ENCODE peak calls at places on chromosomes 11 and 22, in six cellular contexts. U is hepatocyte, T is lower leg skin, D is AG09309, K is HCT116, R is OCI-LY7. L is an unnamed sample.

GRCh38 chr22:47192651-47193437 is 430.4 kb downstream of the TBC1D22A start:
- DNase-seq in U (no peak), T (no peak), D (no peak), K (peak; percentile 75), R (peak; percentile 55), L (peak; percentile 71)

GRCh38 chr11:86182976-86183584 is 61.5 kb upstream of the EED start:
- DNase-seq in U (peak; percentile 64), T (no peak), D (no peak), K (no peak), R (peak; percentile 11), L (peak; percentile 69)

GRCh38 chr11:96864998-96865397 is 475.2 kb downstream of the JRKL start:
- DNase-seq in U (no peak), T (no peak), D (no peak), K (no peak), R (no peak), L (no peak)

GRCh38 chr22:38314140-38314991 is 2.9 kb downstream of the CSNK1E start:
- DNase-seq in U (peak; percentile 26), T (no peak), D (no peak), K (no peak), R (peak; percentile 76), L (no peak)

GRCh38 chr22:38489142-38489541 is 17.0 kb downstream of the DDX17 start:
- DNase-seq in U (no peak), T (no peak), D (no peak), K (no peak), R (no peak), L (no peak)

GRCh38 chr11:102226702-102227101 is 90.6 kb upstream of the BIRC3 start:
- DNase-seq in U (peak; percentile 10), T (no peak), D (no peak), K (no peak), R (no peak), L (peak; percentile 10)

GRCh38 chr11:9150501-9150900 is 59.1 kb upstream of the SCUBE2 start:
- DNase-seq in U (no peak), T (no peak), D (no peak), K (no peak), R (no peak), L (no peak)

GRCh38 chr11:82869657-82870056 is 30.6 kb downstream of the PRCP start:
- DNase-seq in U (no peak), T (peak; percentile 58), D (no peak), K (no peak), R (no peak), L (no peak)

GRCh38 chr11:129652828-129653227 is 162.8 kb upstream of the TMEM45B start:
- DNase-seq in U (no peak), T (no peak), D (no peak), K (no peak), R (no peak), L (no peak)

GRCh38 chr11:45253640-45254039 is 32.5 kb downstream of the SYT13 start:
- DNase-seq in U (no peak), T (no peak), D (no peak), K (no peak), R (no peak), L (no peak)

GRCh38 chr11:8093931-8094575 is 13.0 kb downstream of the TUB start:
- DNase-seq in U (peak; percentile 39), T (no peak), D (no peak), K (no peak), R (no peak), L (no peak)

GRCh38 chr11:3709977-3710376 is 38.8 kb upstream of the CHRNA10 start:
- DNase-seq in U (no peak), T (no peak), D (no peak), K (no peak), R (no peak), L (no peak)

GRCh38 chr11:3120071-3120792 is 44.9 kb downstream of the OSBPL5 start:
- DNase-seq in U (no peak), T (no peak), D (no peak), K (no peak), R (no peak), L (no peak)

GRCh38 chr22:39297490-39298193 is 21.8 kb downstream of the RPL3 start:
- DNase-seq in U (no peak), T (no peak), D (no peak), K (no peak), R (peak; percentile 60), L (no peak)

GRCh38 chr11:69417211-69418085 is 64.0 kb upstream of the LINC01488 start:
- DNase-seq in U (no peak), T (no peak), D (no peak), K (no peak), R (no peak), L (no peak)

DNA sequence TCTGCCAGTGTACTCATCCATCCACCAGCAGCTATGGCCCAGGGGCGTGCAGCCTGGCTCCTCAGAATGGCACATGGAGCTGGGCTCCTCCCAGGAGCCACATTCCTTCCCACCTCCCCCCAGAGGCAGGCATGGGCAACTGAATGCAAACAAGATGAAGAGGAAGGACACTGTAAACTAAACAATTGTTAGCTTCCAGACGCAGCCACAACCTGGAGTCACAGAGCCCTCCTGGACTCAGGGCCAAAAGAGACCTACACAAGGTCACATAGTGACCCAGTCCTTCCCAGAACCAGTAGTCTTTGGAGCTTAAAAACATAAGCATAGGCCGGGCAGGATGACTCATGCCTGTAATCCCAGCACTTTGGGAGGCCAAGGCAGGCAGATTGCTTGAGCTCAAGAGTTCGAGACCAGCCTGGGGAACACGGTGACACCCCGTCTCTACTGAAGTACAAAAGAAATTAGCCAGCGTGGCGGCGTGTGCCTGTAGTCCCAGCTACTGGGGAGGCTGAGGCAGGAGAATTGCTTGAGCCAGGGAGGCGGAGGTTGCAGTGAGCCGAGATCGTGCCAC is 30.7 kb upstream of the CLDN5 start:
- DNase-seq in U (no peak), T (no peak), D (no peak), K (peak; percentile 28), R (no peak), L (peak; percentile 47)
- TF ChIP-seq CTCF in U (no peak), T (no peak), D (peak; percentile 35), K (peak; percentile 40), R (no peak), L (no peak)

DNA sequence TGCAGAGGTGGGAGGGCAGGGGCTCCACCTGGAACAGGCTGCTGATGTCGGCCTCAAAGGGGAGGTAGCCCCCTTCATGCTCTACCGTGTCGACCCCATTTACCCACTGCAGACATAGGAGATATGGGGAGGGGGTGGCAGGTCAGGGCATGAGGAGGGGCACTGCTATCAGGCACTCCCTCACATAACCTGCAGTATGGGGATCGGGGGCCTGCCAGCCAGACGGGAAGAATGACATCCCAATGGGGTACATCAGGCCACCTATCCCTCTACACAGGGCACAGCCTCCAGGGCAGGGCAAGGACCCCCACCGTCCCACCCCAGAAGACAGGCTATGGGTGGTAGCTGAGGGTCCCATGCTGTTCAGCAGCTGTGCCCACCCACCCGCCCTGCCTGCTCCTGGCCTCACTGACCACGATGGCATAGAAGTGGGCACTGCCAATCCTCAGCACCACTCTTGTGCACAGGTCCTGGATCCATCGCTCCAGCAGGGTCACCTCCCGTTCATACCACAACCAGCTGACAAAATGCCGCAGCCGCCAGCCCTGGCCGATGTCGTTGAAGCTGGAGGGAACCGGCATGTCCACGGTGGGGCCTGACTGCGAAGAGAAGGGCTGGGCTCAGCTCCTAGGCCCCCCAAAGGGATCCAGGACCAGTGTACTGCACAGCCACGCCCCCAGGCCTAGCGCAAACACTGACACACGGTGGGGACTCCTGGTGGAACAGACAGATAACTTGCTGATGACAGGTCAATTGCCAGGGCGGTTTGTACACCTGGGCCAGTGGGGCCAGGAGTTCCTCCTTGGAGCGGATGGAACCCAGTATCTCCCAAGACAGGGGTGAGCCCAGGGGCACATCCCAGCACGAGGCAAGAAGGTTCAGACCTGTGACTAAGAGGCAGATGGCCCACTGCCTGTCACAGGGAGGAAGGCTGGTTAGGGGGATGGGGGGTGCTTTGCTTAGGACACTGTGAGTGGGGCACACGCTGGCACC is 24.1 kb downstream of the RGL4 start:
- DNase-seq in U (no peak), T (no peak), D (no peak), K (no peak), R (no peak), L (no peak)
- TF ChIP-seq CTCF in U (no peak), T (no peak), D (no peak), K (no peak), R (no peak), L (no peak)

DNA sequence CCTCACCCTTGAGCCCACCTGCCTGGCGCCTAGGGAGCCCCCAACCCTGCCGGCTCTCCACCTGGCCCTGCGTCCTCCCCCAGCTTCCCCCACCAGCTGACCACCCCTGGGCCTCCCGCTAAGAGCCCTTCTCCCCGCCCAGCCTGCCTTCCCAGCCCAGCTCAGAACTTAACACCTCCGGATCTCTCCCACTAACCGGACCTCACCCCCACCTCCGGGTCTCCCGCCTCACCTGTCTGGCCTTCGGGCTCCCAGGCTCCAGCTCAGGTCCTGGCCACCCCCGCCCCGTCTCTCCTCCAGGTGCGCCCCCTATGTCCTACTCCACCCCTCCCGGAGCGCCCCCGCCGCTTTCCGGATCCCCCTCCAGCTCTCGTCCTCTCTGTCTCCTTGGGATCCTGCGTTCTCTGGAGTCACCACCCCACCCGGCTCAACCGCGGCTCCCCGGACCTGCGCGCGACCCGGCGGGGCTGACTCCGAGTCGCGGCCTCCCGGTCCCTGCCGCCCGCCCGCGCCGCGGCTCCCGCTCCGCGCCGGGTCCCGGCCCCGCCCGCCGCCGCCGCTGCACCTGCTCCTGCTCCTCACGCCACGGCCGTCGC is at the start of gene KCNJ11:
- DNase-seq in U (peak; percentile 26), T (no peak), D (no peak), K (no peak), R (no peak), L (peak; percentile 39)
- TF ChIP-seq CTCF in U (no peak), T (no peak), D (no peak), K (no peak), R (peak; percentile 40), L (no peak)

GRCh38 chr22:45832180-45832579 is 144.8 kb downstream of the WNT7B start:
- DNase-seq in U (no peak), T (no peak), D (no peak), K (no peak), R (no peak), L (no peak)
- TF ChIP-seq CTCF in U (no peak), T (no peak), D (peak; percentile 17), K (peak; percentile 26), R (no peak), L (no peak)

DNA sequence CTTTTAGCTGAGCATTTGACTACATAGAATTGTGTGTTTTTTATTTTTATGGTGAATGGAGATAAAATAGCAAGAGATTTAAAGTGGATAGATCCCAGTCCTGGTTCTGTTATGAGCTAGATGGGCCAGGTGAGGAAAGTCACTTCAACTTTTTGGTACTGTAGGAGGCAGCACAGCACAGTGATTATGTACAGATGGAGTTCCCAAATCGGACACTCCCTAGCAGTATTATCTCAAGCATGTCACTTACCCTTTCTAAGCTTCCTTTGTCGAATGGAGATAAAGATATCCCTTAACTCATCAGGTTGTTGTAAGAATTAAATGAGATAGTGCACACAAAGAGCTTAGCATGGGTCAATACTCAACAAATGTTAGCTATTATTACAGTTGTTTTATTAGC is 5.3 kb downstream of the EXPH5 start:
- DNase-seq in U (no peak), T (no peak), D (no peak), K (no peak), R (no peak), L (no peak)
- TF ChIP-seq CTCF in U (no peak), T (no peak), D (no peak), K (peak; percentile 16), R (no peak), L (no peak)

GRCh38 chr11:76355172-76355571 is 25.8 kb downstream of the THAP12 start:
- DNase-seq in U (no peak), T (no peak), D (no peak), K (no peak), R (no peak), L (no peak)
- TF ChIP-seq CTCF in U (no peak), T (no peak), D (no peak), K (no peak), R (no peak), L (no peak)

L was measured in Calu3.